ENCODE peak calls at places on chromosomes 13 and 19, in seven cellular contexts. B, W, V, K, G, C and S are unnamed samples.

GRCh38 chr13:99404005-99404755 is 97.0 kb upstream of the GPR183 start:
- DNase-seq in B (no peak), W (no peak), V (no peak), K (no peak), G (no peak), C (no peak), S (no peak)

GRCh38 chr19:17965370-17966114 is 1.4 kb upstream of the KCNN1 start:
- DNase-seq in B (no peak), W (no peak), V (no peak), K (no peak), G (no peak), C (no peak), S (no peak)

GRCh38 chr13:110124201-110124600 is 182.8 kb downstream of the COL4A1 start:
- DNase-seq in B (no peak), W (no peak), V (no peak), K (no peak), G (no peak), C (no peak), S (no peak)

GRCh38 chr13:84609716-84610115 is 727.4 kb upstream of the SLITRK1 start:
- DNase-seq in B (no peak), W (no peak), V (no peak), K (peak), G (no peak), C (peak), S (no peak)

GRCh38 chr19:38004505-38005223 is 97.7 kb downstream of the SIPA1L3 start:
- DNase-seq in B (peak), W (peak), V (no peak), K (peak), G (peak), C (peak), S (peak)

GRCh38 chr19:58559275-58560006 is 1.0 kb upstream of the UBE2M start:
- DNase-seq in B (no peak), W (peak), V (no peak), K (no peak), G (peak), C (peak), S (peak)

GRCh38 chr19:34411216-34411615 is 7.0 kb downstream of the PDCD2L start:
- DNase-seq in B (no peak), W (no peak), V (no peak), K (no peak), G (no peak), C (no peak), S (no peak)

GRCh38 chr19:48842744-48843162 is 6.5 kb upstream of the HSD17B14 start:
- DNase-seq in B (no peak), W (peak), V (no peak), K (no peak), G (no peak), C (no peak), S (no peak)

GRCh38 chr13:112931028-112931934 is 37.7 kb upstream of the MCF2L start:
- DNase-seq in B (no peak), W (no peak), V (no peak), K (peak), G (peak), C (peak), S (no peak)

GRCh38 chr13:67229438-67230242 is 496 bp downstream of the PCDH9 start:
- DNase-seq in B (no peak), W (no peak), V (no peak), K (no peak), G (no peak), C (no peak), S (no peak)

GRCh38 chr13:107203146-107203847 is 635.4 kb upstream of the ARGLU1 start:
- DNase-seq in B (no peak), W (peak), V (no peak), K (no peak), G (no peak), C (no peak), S (no peak)

GRCh38 chr19:54141356-54141755 is 3.8 kb downstream of the CNOT3 start:
- DNase-seq in B (no peak), W (no peak), V (no peak), K (no peak), G (no peak), C (no peak), S (no peak)

GRCh38 chr19:6211632-6212402 is 68.0 kb downstream of the MLLT1 start:
- DNase-seq in B (no peak), W (no peak), V (no peak), K (no peak), G (no peak), C (no peak), S (peak)

GRCh38 chr19:5644051-5644450 is 21.2 kb downstream of the SAFB start:
- DNase-seq in B (no peak), W (no peak), V (no peak), K (no peak), G (no peak), C (peak), S (no peak)

GRCh38 chr19:18173054-18173571 is 500 bp upstream of the IFI30 start:
- DNase-seq in B (no peak), W (no peak), V (no peak), K (no peak), G (no peak), C (no peak), S (peak)

GRCh38 chr19:11378319-11379189 is 4.1 kb downstream of the SWSAP1 start:
- DNase-seq in B (no peak), W (peak), V (no peak), K (peak), G (no peak), C (no peak), S (peak)

GRCh38 chr19:16258440-16258903 is 60.8 kb downstream of the AP1M1 start:
- DNase-seq in B (no peak), W (no peak), V (no peak), K (no peak), G (no peak), C (no peak), S (peak)

GRCh38 chr19:5479958-5480357 is 24.7 kb downstream of the ZNRF4 start:
- DNase-seq in B (no peak), W (no peak), V (no peak), K (no peak), G (no peak), C (no peak), S (no peak)

GRCh38 chr13:47794963-47795362 is 206.1 kb downstream of the SUCLA2 start:
- DNase-seq in B (no peak), W (no peak), V (no peak), K (no peak), G (no peak), C (no peak), S (no peak)

GRCh38 chr19:29812080-29812880 is 489 bp downstream of the CCNE1 start:
- DNase-seq in B (no peak), W (peak), V (no peak), K (no peak), G (no peak), C (no peak), S (peak)

GRCh38 chr19:5314012-5314906 is 26.4 kb downstream of the PTPRS start:
- DNase-seq in B (no peak), W (no peak), V (no peak), K (no peak), G (no peak), C (no peak), S (no peak)

GRCh38 chr13:44231786-44232516 is 141.7 kb upstream of the SERP2 start:
- DNase-seq in B (no peak), W (peak), V (no peak), K (peak), G (peak), C (peak), S (peak)

GRCh38 chr19:16118489-16119033 is 6.9 kb downstream of the RAB8A start:
- DNase-seq in B (no peak), W (no peak), V (no peak), K (no peak), G (no peak), C (no peak), S (peak)

GRCh38 chr19:47074621-47075020 is 26.2 kb upstream of the TMEM160 start:
- DNase-seq in B (no peak), W (no peak), V (no peak), K (no peak), G (no peak), C (no peak), S (no peak)

GRCh38 chr13:55244991-55245644 is 1895.6 kb upstream of the PRR20A start:
- DNase-seq in B (no peak), W (peak), V (no peak), K (no peak), G (no peak), C (no peak), S (no peak)

GRCh38 chr19:38213911-38214625 is 10.0 kb downstream of the DPF1 start:
- DNase-seq in B (no peak), W (no peak), V (peak), K (no peak), G (no peak), C (peak), S (no peak)